ENCODE peak calls at places on chromosomes 13 and 19, in nine cellular contexts. P is non-pigmented ciliary epithelial cell; O is cardiac muscle cell; F is stimulated activated CD4-positive, alpha-beta T cell treated with anti-CD3 and anti-CD28 coated beads, Interleukin-4, amount 100 ng/mL, for 48 hours; Y is HuH-7.5; H is omental fat pad; E is HT1080; G is left lung; V is NCI-H1092 treated with DMSO at 0.1 percent for 48 hours. J is an unnamed sample.

GRCh38 chr19:50607874-50608785 is 31.6 kb downstream of the SYT3 start:
- DNase-seq in V (no peak), O (peak), G (peak), F (peak), P (peak), Y (no peak), H (peak), E (peak), J (peak)

GRCh38 chr19:12720851-12721655 is 2.7 kb downstream of the TNPO2 start:
- DNase-seq in G (peak), Y (no peak), E (no peak), V (no peak), F (no peak), H (no peak), P (no peak), O (peak), J (no peak)

GRCh38 chr19:49879243-49879960 is 1.9 kb downstream of the TBC1D17 start:
- DNase-seq in E (no peak), Y (no peak), H (no peak), G (peak), V (no peak), F (no peak), O (no peak), P (no peak), J (peak)

GRCh38 chr13:89401209-89401810 is 1730.1 kb downstream of the SLITRK5 start:
- DNase-seq in F (no peak), P (peak), E (peak), G (no peak), V (no peak), H (no peak), O (no peak), Y (no peak), J (no peak)

GRCh38 chr19:11373885-11374448 is 499 bp upstream of the SWSAP1 start:
- DNase-seq in O (no peak), P (no peak), F (no peak), E (no peak), Y (no peak), G (no peak), H (no peak), V (no peak), J (no peak)

GRCh38 chr13:106911020-106911419 is 343.1 kb upstream of the ARGLU1 start:
- DNase-seq in H (no peak), E (peak), P (no peak), F (no peak), Y (no peak), O (no peak), G (no peak), V (no peak), J (no peak)

GRCh38 chr13:64314286-64314685 is 2898.6 kb upstream of the PCDH20 start:
- DNase-seq in Y (no peak), H (no peak), V (no peak), O (no peak), E (peak), G (no peak), F (no peak), P (peak), J (no peak)

GRCh38 chr19:41223431-41224234 is 4.6 kb downstream of the AXL start:
- DNase-seq in Y (no peak), H (peak), O (peak), E (peak), V (no peak), P (peak), F (no peak), G (peak), J (no peak)

GRCh38 chr19:19485161-19485997 is 30.0 kb downstream of the TSSK6 start:
- DNase-seq in F (no peak), G (peak), E (no peak), Y (no peak), V (no peak), O (no peak), P (no peak), H (no peak), J (no peak)

GRCh38 chr13:27476943-27477681 is 26.7 kb upstream of the MTIF3 start:
- DNase-seq in P (no peak), F (no peak), Y (peak), V (no peak), G (no peak), H (no peak), O (no peak), E (peak), J (no peak)

GRCh38 chr13:107866007-107866665 is 349.2 kb downstream of the LIG4 start:
- DNase-seq in Y (no peak), O (peak), V (peak), E (peak), G (peak), H (no peak), P (no peak), F (no peak), J (no peak)

GRCh38 chr13:74560325-74560724 is 426.1 kb upstream of the KLF12 start:
- DNase-seq in F (no peak), G (no peak), H (no peak), V (no peak), E (no peak), O (no peak), P (no peak), Y (no peak), J (no peak)

J was measured in lower lobe of right lung.